ENCODE peak calls at places on chromosomes 1 and 21, in seven cellular contexts. R is ovary, S is GM12878, O is NT2/D1, G is uterus, U is heart left ventricle, M is body of pancreas. N is an unnamed sample.
A peak's percentile ranks its signal among the peaks of the same experiment; 100 is the strongest.

GRCh38 chr1:32197074-32197473 is 3.3 kb upstream of the CCDC28B start:
- DNase-seq in R (no peak), M (no peak), U (no peak), S (no peak), O (no peak), G (no peak), N (peak; percentile 38)

GRCh38 chr1:27555700-27556424 is 48.1 kb downstream of the AHDC1 start:
- DNase-seq in G (peak; percentile 73), S (no peak), O (no peak), U (peak; percentile 79), M (no peak), R (peak; percentile 82), N (peak; percentile 62)

GRCh38 chr1:113905435-113905861 is 322 bp downstream of the DCLRE1B start:
- DNase-seq in O (peak; percentile 23), G (no peak), U (no peak), R (no peak), M (peak; percentile 14), S (no peak), N (no peak)

GRCh38 chr1:170586321-170586855 is 54.4 kb downstream of the GORAB start:
- DNase-seq in U (peak; percentile 47), O (no peak), R (peak; percentile 50), M (peak; percentile 14), S (no peak), G (peak; percentile 72), N (peak; percentile 44)

GRCh38 chr1:17440074-17440826 is 773 bp upstream of the RCC2 start:
- DNase-seq in G (no peak), R (no peak), O (no peak), S (no peak), M (no peak), U (no peak), N (no peak)

GRCh38 chr1:7890853-7891252 is 38.0 kb upstream of the UTS2 start:
- DNase-seq in G (no peak), R (no peak), M (no peak), U (no peak), S (no peak), O (no peak), N (no peak)

GRCh38 chr1:204923626-204924012 is 53.0 kb downstream of the NFASC start:
- DNase-seq in R (no peak), O (no peak), U (no peak), S (no peak), M (no peak), G (no peak), N (no peak)

GRCh38 chr21:46636550-46637289 is 1.2 kb downstream of the PRMT2 start:
- DNase-seq in R (no peak), G (no peak), U (no peak), O (no peak), S (no peak), M (no peak), N (no peak)

GRCh38 chr1:79633456-79633855 is 626.9 kb upstream of the ADGRL4 start:
- DNase-seq in U (no peak), G (no peak), S (no peak), R (no peak), O (no peak), M (no peak), N (no peak)

GRCh38 chr1:12426030-12426429 is 192.0 kb downstream of the DHRS3 start:
- DNase-seq in G (no peak), S (no peak), R (no peak), M (no peak), O (no peak), U (no peak), N (no peak)

GRCh38 chr1:244394346-244394745 is 57.4 kb downstream of the ADSS2 start:
- DNase-seq in G (no peak), M (no peak), O (no peak), R (no peak), U (no peak), S (no peak), N (no peak)

GRCh38 chr1:50930965-50931737 is 28.9 kb downstream of the FAF1 start:
- DNase-seq in S (no peak), U (no peak), M (no peak), G (no peak), R (no peak), O (no peak), N (no peak)

GRCh38 chr1:6257541-6258069 is 3.3 kb downstream of the GPR153 start:
- DNase-seq in U (no peak), G (no peak), M (no peak), S (no peak), R (no peak), O (no peak), N (no peak)

GRCh38 chr1:155018617-155019348 is 14.8 kb downstream of the DCST2 start:
- DNase-seq in M (no peak), R (peak; percentile 20), G (no peak), O (no peak), S (no peak), U (no peak), N (no peak)

GRCh38 chr1:40626383-40626770 is 39.1 kb downstream of the RIMS3 start:
- DNase-seq in R (no peak), O (no peak), U (no peak), G (no peak), M (no peak), S (no peak), N (no peak)

GRCh38 chr1:22290611-22291010 is 147.7 kb upstream of the WNT4 start:
- DNase-seq in G (no peak), S (no peak), R (no peak), M (no peak), U (no peak), O (no peak), N (no peak)

GRCh38 chr1:116329524-116330341 is 43.3 kb upstream of the ATP1A1 start:
- DNase-seq in S (no peak), O (no peak), G (no peak), R (no peak), M (no peak), U (no peak), N (no peak)

GRCh38 chr1:168442931-168443330 is 100.9 kb downstream of the XCL2 start:
- DNase-seq in O (no peak), S (no peak), U (no peak), R (no peak), M (no peak), G (no peak), N (no peak)

GRCh38 chr1:59290173-59290954 is 6.5 kb upstream of the FGGY start:
- DNase-seq in U (peak; percentile 43), M (peak; percentile 75), R (no peak), G (no peak), S (no peak), O (peak; percentile 65), N (peak; percentile 78)

GRCh38 chr1:178724386-178724733 is 684 bp upstream of the RALGPS2 start:
- DNase-seq in O (peak; percentile 6), S (no peak), U (no peak), G (no peak), R (no peak), M (no peak), N (no peak)

GRCh38 chr1:18945401-18945849 is 11.1 kb downstream of the IFFO2 start:
- DNase-seq in U (no peak), G (peak; percentile 72), M (peak; percentile 49), O (no peak), R (peak; percentile 43), S (no peak), N (peak; percentile 63)

GRCh38 chr1:205199090-205199930 is 12.2 kb downstream of the DSTYK start:
- DNase-seq in R (no peak), O (no peak), S (no peak), U (no peak), G (no peak), M (no peak), N (no peak)

GRCh38 chr1:211695135-211695816 is 19.9 kb upstream of the NEK2 start:
- DNase-seq in M (no peak), U (no peak), R (no peak), S (peak; percentile 79), O (no peak), G (no peak), N (no peak)

GRCh38 chr1:36583980-36584805 is 101.5 kb upstream of the CSF3R start:
- DNase-seq in G (no peak), M (no peak), R (no peak), O (no peak), S (no peak), U (no peak), N (no peak)

GRCh38 chr1:19484793-19485361 is 462 bp downstream of the CAPZB start:
- DNase-seq in R (no peak), G (no peak), M (no peak), U (no peak), S (no peak), O (no peak), N (no peak)

GRCh38 chr1:224448428-224449017 is 13.9 kb upstream of the WDR26 start:
- DNase-seq in U (peak; percentile 38), M (no peak), S (no peak), G (no peak), R (no peak), O (no peak), N (no peak)

GRCh38 chr1:227723474-227723873 is 11.6 kb downstream of the JMJD4 start:
- DNase-seq in U (no peak), S (no peak), O (no peak), M (no peak), G (no peak), R (no peak), N (no peak)

DNA sequence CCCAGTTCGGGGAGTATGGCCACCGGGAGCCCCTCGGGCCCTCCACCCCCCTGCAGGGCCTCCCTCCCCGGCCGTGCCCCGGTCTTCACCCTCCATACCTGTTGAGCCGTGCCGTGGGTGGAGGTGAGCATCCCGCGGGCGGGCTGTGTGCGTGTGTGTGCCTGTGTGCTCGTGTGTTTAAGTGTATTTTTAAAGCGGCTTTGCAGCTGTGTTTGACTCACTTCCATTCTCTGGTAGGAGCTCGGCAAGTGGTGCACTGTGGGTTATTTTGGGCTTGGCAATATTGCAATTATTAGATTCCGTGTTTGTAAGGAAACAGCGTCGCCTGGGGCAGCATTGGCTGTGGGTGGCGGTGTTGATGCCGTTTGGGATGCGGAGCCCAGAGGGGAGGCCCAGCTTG is 20.3 kb upstream of the PLCH2 start:
- DNase-seq in S (no peak), U (no peak), M (no peak), R (no peak), G (no peak), O (no peak), N (no peak)
- H3K27me3 ChIP-seq in S (no peaks in the 10 kb centered on the region), U (peaks cover 38% of the 10 kb centered on the region), M (no peaks in the 10 kb centered on the region), R (no peaks in the 10 kb centered on the region), G (no peaks in the 10 kb centered on the region), O (no peaks in the 10 kb centered on the region), N (no peaks in the 10 kb centered on the region)

GRCh38 chr21:45322231-45322959 is 34.7 kb upstream of the POFUT2 start:
- DNase-seq in O (no peak), U (no peak), R (peak; percentile 26), S (no peak), M (no peak), G (no peak), N (no peak)
- H3K4me1 ChIP-seq in O (peaks cover 58% of the 10 kb centered on the region), U (peaks cover 38% of the 10 kb centered on the region), R (peaks cover 24% of the 10 kb centered on the region), S (peaks cover 21% of the 10 kb centered on the region), M (peaks cover 79% of the 10 kb centered on the region), G (no peaks in the 10 kb centered on the region), N (peaks cover 12% of the 10 kb centered on the region)

GRCh38 chr21:44699502-44700001 is 2.6 kb downstream of the KRTAP10-12 start:
- DNase-seq in G (no peak), S (no peak), O (no peak), R (no peak), M (no peak), U (no peak), N (no peak)
- H3K27me3 ChIP-seq in G (peaks cover 7% of the 10 kb centered on the region), S (peaks cover 2% of the 10 kb centered on the region), O (peaks cover 9% of the 10 kb centered on the region), R (no peaks in the 10 kb centered on the region), M (peaks cover 5% of the 10 kb centered on the region), U (peaks cover 15% of the 10 kb centered on the region), N (peaks cover 34% of the 10 kb centered on the region)

DNA sequence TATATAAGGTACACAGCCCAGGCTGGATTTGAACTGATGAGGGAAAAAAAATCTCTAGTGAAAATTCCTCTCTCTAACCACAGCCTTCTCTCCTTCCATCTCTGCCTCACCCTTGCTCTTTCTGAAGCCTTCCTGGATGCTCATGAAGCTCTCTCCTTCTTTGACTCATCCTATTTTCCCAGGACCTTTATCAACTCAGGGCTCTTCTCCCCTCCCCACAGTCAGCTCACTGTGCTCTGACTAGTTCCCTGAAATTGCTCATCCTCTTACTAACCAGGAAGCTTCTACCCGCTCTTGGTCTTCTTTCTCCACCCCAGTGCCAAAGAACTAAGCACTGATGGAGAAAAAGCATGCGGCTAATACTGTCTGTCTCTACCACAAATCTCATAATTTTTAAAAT is 46.4 kb upstream of the ERG start:
- DNase-seq in R (no peak), U (no peak), G (no peak), O (no peak), S (no peak), M (no peak), N (no peak)
- H3K4me1 ChIP-seq in R (no peaks in the 10 kb centered on the region), U (no peaks in the 10 kb centered on the region), G (no peaks in the 10 kb centered on the region), O (no peaks in the 10 kb centered on the region), S (no peaks in the 10 kb centered on the region), M (no peaks in the 10 kb centered on the region), N (no peaks in the 10 kb centered on the region)